ENCODE peak calls at places on chromosomes 3 and 15, in eight cellular contexts. F is RPMI8226; H is T-cell; M is A172; R is Daoy; L is right lobe of liver; O is activated CD4-positive, alpha-beta T cell treated with anti-CD3 and anti-CD28 coated beads, Interleukin-2, amount 10 ng/mL, durations not matched to agents 7 days and 5 days; X is effector CD4-positive, alpha-beta T cell. T is an unnamed sample.
A peak's percentile ranks its signal among the peaks of the same experiment; 100 is the strongest.

GRCh38 chr3:174331095-174331802 is 527.9 kb upstream of the NAALADL2 start:
- DNase-seq in F (peak; percentile 24), R (no peak), X (no peak), M (no peak), L (no peak), O (no peak), H (no peak), T (no peak)

GRCh38 chr3:16828815-16829214 is 55.9 kb upstream of the PLCL2 start:
- DNase-seq in F (peak; percentile 78), H (peak; percentile 38), X (peak; percentile 33), M (peak; percentile 70), R (peak; percentile 50), L (no peak), O (peak; percentile 63), T (peak; percentile 66)

GRCh38 chr3:42683875-42684593 is 1.3 kb upstream of the KLHL40 start:
- DNase-seq in R (peak; percentile 87), F (peak; percentile 83), O (no peak), H (no peak), M (peak; percentile 94), X (no peak), L (no peak), T (peak; percentile 81)

GRCh38 chr3:39491014-39491413 is 23.5 kb downstream of the MOBP start:
- DNase-seq in R (no peak), H (no peak), M (no peak), O (no peak), X (no peak), L (no peak), F (no peak), T (no peak)

GRCh38 chr3:184811999-184812844 is at the start of gene VPS8:
- DNase-seq in F (peak; percentile 98), X (peak; percentile 96), R (peak; percentile 98), L (peak; percentile 98), O (peak; percentile 97), M (peak; percentile 98), H (peak; percentile 93), T (peak; percentile 97)

GRCh38 chr3:143865302-143865701 is 17.0 kb upstream of the SLC9A9 start:
- DNase-seq in R (no peak), F (no peak), L (no peak), X (no peak), O (no peak), M (no peak), H (no peak), T (peak; percentile 54)

GRCh38 chr3:179666436-179667035 is 13.7 kb downstream of the USP13 start:
- DNase-seq in F (no peak), X (no peak), R (no peak), O (no peak), L (peak; percentile 56), M (no peak), H (no peak), T (no peak)

GRCh38 chr15:38176696-38177095 is 75.9 kb upstream of the SPRED1 start:
- DNase-seq in R (no peak), O (no peak), M (no peak), F (no peak), L (no peak), X (no peak), H (no peak), T (no peak)

GRCh38 chr3:125055165-125055912 is 458 bp downstream of the HEG1 start:
- DNase-seq in H (peak; percentile 5), O (peak; percentile 11), R (peak; percentile 31), M (no peak), X (no peak), F (peak; percentile 44), L (no peak), T (no peak)

GRCh38 chr3:114498779-114499370 is 205.0 kb downstream of the TIGIT start:
- DNase-seq in F (no peak), L (no peak), X (no peak), M (peak; percentile 93), O (no peak), H (no peak), R (peak; percentile 94), T (peak; percentile 85)

GRCh38 chr15:99474041-99474906 is 91.5 kb upstream of the MEF2A start:
- DNase-seq in R (no peak), M (no peak), O (peak; percentile 3), F (peak; percentile 37), L (no peak), X (no peak), H (no peak), T (no peak)

GRCh38 chr3:10974746-10975375 is 17.7 kb upstream of the SLC6A1 start:
- DNase-seq in H (no peak), F (no peak), L (no peak), X (no peak), O (no peak), M (no peak), R (no peak), T (no peak)